ENCODE peak calls at places on chromosomes 5 and 9, in four cellular contexts. H is SHP77 treated with DMSO at 0.1 percent for 48 hours; A is activated CD8-positive, alpha-beta memory T cell treated with anti-CD3 and anti-CD28 coated beads for 48 hours; W is iPS-NIHi11. U is an unnamed sample.

GRCh38 chr5:136080483-136081180 is 51.8 kb downstream of the TGFBI start:
- DNase-seq in W (peak; percentile 83), H (no peak), A (peak; percentile 48), U (no peak)

GRCh38 chr5:15601853-15602252 is 101.9 kb downstream of the FBXL7 start:
- DNase-seq in W (no peak), A (no peak), H (no peak), U (no peak)

GRCh38 chr9:98890256-98890655 is 53.5 kb upstream of the COL15A1 start:
- DNase-seq in H (no peak), W (no peak), A (no peak), U (no peak)

GRCh38 chr5:5575461-5575860 is 153.0 kb downstream of the ICE1 start:
- DNase-seq in W (no peak), H (no peak), A (no peak), U (no peak)

GRCh38 chr9:69532359-69532758 is 139.8 kb downstream of the APBA1 start:
- DNase-seq in A (no peak), H (peak; percentile 56), W (no peak), U (no peak)

GRCh38 chr5:99348597-99348996 is 419.8 kb upstream of the CHD1 start:
- DNase-seq in W (no peak), H (no peak), A (no peak), U (no peak)

GRCh38 chr5:39224196-39224754 is 4.9 kb upstream of the FYB1 start:
- DNase-seq in W (no peak), H (no peak), A (no peak), U (no peak)

GRCh38 chr5:18465833-18466681 is 831.8 kb downstream of the TAF11L14 start:
- DNase-seq in A (no peak), H (peak; percentile 94), W (peak; percentile 61), U (no peak)

GRCh38 chr5:104421431-104421830 is 858.8 kb upstream of the NUDT12 start:
- DNase-seq in A (no peak), H (no peak), W (no peak), U (no peak)

GRCh38 chr5:111469293-111469896 is 42.9 kb downstream of the STARD4 start:
- DNase-seq in W (no peak), A (no peak), H (no peak), U (no peak)

U was measured in NCI-H187 treated with DMSO at 0.1 percent for 48 hours.